ENCODE peak calls at places on chromosomes 3 and 15, in five cellular contexts. J is foreskin fibroblast, H is AG09309, A is tibial artery, O is B cell. C is an unnamed sample.

GRCh38 chr3:100103558-100104441 is 10.5 kb downstream of the FILIP1L start:
- DNase-seq in J (peak; percentile 69), H (no peak), A (no peak), O (no peak), C (no peak)

GRCh38 chr3:183591881-183592521 is 36.5 kb upstream of the KLHL6 start:
- DNase-seq in J (no peak), H (no peak), A (no peak), O (peak; percentile 47), C (no peak)

GRCh38 chr3:101170047-101170771 is 150.2 kb downstream of the IMPG2 start:
- DNase-seq in J (no peak), H (no peak), A (no peak), O (no peak), C (no peak)

GRCh38 chr3:69671082-69671952 is 67.9 kb upstream of the MITF start:
- DNase-seq in J (peak; percentile 28), H (no peak), A (no peak), O (no peak), C (no peak)

GRCh38 chr15:89362203-89363101 is 27.8 kb upstream of the POLG start:
- DNase-seq in J (no peak), H (no peak), A (no peak), O (peak; percentile 51), C (no peak)

GRCh38 chr3:20890124-20890523 is 704.1 kb upstream of the SGO1 start:
- DNase-seq in J (no peak), H (no peak), A (no peak), O (no peak), C (no peak)

GRCh38 chr3:105806361-105806760 is 62.5 kb downstream of the CBLB start:
- DNase-seq in J (peak; percentile 54), H (no peak), A (no peak), O (no peak), C (no peak)

GRCh38 chr3:151315846-151316245 is 774 bp downstream of the GPR87 start:
- DNase-seq in J (no peak), H (no peak), A (no peak), O (no peak), C (no peak)

GRCh38 chr3:150588027-150588830 is 14.9 kb upstream of the SELENOT start:
- DNase-seq in J (no peak), H (no peak), A (no peak), O (no peak), C (no peak)

GRCh38 chr3:188947983-188948657 is 223.7 kb upstream of the TPRG1 start:
- DNase-seq in J (peak; percentile 98), H (peak; percentile 61), A (peak; percentile 98), O (no peak), C (no peak)

GRCh38 chr15:88648357-88649214 is 9.8 kb downstream of the ISG20 start:
- DNase-seq in J (no peak), H (no peak), A (no peak), O (peak; percentile 17), C (no peak)

GRCh38 chr3:149688122-149688757 is 30.4 kb upstream of the WWTR1 start:
- DNase-seq in J (no peak), H (no peak), A (no peak), O (no peak), C (no peak)

GRCh38 chr15:85800460-85801123 is 5.9 kb upstream of the KLHL25 start:
- DNase-seq in J (peak; percentile 53), H (peak; percentile 11), A (no peak), O (no peak), C (no peak)

GRCh38 chr15:57245130-57245529 is 131.2 kb upstream of the CGNL1 start:
- DNase-seq in J (peak; percentile 20), H (no peak), A (no peak), O (no peak), C (no peak)

GRCh38 chr15:100973351-100974034 is 54.3 kb downstream of the LRRK1 start:
- DNase-seq in J (no peak), H (no peak), A (no peak), O (peak; percentile 67), C (no peak)

GRCh38 chr3:149375164-149375823 is 2.2 kb downstream of the TM4SF1 start:
- DNase-seq in J (no peak), H (no peak), A (no peak), O (no peak), C (no peak)

GRCh38 chr15:74191798-74192197 is 10.8 kb downstream of the STRA6 start:
- DNase-seq in J (no peak), H (no peak), A (no peak), O (no peak), C (no peak)

GRCh38 chr15:34512628-34513027 is 70.8 kb downstream of the GOLGA8B start:
- DNase-seq in J (no peak), H (no peak), A (no peak), O (no peak), C (no peak)

GRCh38 chr15:66580643-66581042 is 14.8 kb upstream of the LCTL start:
- DNase-seq in J (peak; percentile 25), H (no peak), A (peak; percentile 79), O (no peak), C (no peak)

GRCh38 chr3:138079901-138080300 is 35.5 kb downstream of the DZIP1L start:
- DNase-seq in J (no peak), H (no peak), A (no peak), O (no peak), C (no peak)

GRCh38 chr3:86554346-86554745 is 436.6 kb downstream of the VGLL3 start:
- DNase-seq in J (no peak), H (no peak), A (no peak), O (no peak), C (no peak)

GRCh38 chr3:172692751-172693310 is 18.0 kb downstream of the NCEH1 start:
- DNase-seq in J (no peak), H (no peak), A (no peak), O (no peak), C (no peak)

GRCh38 chr3:112376996-112377395 is 44.0 kb downstream of the CD200 start:
- DNase-seq in J (peak; percentile 67), H (peak; percentile 34), A (no peak), O (no peak), C (no peak)

GRCh38 chr3:149621218-149622005 is 36.4 kb downstream of the WWTR1 start:
- DNase-seq in J (peak; percentile 78), H (peak; percentile 80), A (no peak), O (no peak), C (no peak)

GRCh38 chr15:62697636-62698035 is 344.9 kb upstream of the TPM1 start:
- DNase-seq in J (no peak), H (no peak), A (no peak), O (no peak), C (no peak)

GRCh38 chr15:23497710-23498111 is 50.7 kb upstream of the GOLGA6L2 start:
- DNase-seq in J (no peak), H (no peak), A (no peak), O (no peak), C (no peak)

GRCh38 chr15:101538177-101538576 is 48.7 kb upstream of the PCSK6 start:
- DNase-seq in J (no peak), H (no peak), A (no peak), O (no peak), C (no peak)

GRCh38 chr3:48617559-48617958 is 4.0 kb downstream of the TMEM89 start:
- DNase-seq in J (no peak), H (no peak), A (no peak), O (no peak), C (no peak)

GRCh38 chr3:47380026-47380600 is 708 bp upstream of the PTPN23 start:
- DNase-seq in J (no peak), H (no peak), A (no peak), O (peak; percentile 85), C (no peak)
- TF ChIP-seq CTCF in J (no peak), H (no peak), A (no peak), O (no peak), C (no peak)

GRCh38 chr15:19987389-19988048 is 554.1 kb downstream of the GOLGA6L6 start:
- DNase-seq in J (no peak), H (no peak), A (no peak), O (no peak), C (no peak)
- TF ChIP-seq CTCF in J (no peak), H (no peak), A (no peak), O (no peak), C (no peak)

DNA sequence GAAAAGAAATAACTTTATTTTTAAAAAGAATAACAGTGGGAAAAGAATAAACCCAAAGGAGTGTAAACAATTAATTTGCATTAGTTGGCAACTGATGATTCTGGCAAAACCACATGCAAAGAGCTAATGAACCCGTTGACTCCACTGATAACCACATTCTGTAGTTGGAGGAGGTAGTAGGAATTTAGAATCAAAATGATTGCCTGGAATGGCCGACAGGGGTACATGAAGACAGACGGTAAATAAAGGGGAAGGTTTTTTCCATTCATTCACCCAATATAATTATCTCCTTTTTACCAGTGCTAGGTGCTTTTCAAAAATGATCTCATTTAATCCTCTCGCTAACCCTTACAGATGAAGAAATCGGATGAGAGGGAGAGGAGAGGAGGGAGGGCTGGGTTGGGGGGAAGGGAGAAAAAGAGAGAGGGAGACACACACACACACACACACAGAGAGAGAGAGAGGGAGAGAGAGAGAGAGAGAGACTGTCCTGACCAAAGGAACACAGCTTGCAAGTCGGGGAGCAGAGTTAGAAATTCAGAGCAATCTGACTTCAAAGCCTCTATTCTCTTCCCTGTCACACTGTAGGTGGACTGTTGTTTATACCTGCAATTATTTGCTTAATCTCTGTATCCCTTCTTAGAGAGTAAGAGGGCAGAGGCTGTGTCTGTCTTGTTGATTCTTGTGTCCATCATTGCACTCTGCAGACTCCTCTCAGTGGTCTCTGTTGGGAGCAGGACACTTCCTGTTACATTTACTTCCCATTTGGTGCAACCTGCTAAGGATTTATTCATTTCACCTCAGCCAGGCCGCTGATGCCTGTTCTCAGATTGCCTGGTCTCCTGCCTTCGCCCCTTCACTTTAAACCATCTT is 18.7 kb upstream of the PAQR9 start:
- DNase-seq in J (no peak), H (no peak), A (no peak), O (no peak), C (no peak)
- TF ChIP-seq CTCF in J (no peak), H (no peak), A (no peak), O (no peak), C (no peak)

DNA sequence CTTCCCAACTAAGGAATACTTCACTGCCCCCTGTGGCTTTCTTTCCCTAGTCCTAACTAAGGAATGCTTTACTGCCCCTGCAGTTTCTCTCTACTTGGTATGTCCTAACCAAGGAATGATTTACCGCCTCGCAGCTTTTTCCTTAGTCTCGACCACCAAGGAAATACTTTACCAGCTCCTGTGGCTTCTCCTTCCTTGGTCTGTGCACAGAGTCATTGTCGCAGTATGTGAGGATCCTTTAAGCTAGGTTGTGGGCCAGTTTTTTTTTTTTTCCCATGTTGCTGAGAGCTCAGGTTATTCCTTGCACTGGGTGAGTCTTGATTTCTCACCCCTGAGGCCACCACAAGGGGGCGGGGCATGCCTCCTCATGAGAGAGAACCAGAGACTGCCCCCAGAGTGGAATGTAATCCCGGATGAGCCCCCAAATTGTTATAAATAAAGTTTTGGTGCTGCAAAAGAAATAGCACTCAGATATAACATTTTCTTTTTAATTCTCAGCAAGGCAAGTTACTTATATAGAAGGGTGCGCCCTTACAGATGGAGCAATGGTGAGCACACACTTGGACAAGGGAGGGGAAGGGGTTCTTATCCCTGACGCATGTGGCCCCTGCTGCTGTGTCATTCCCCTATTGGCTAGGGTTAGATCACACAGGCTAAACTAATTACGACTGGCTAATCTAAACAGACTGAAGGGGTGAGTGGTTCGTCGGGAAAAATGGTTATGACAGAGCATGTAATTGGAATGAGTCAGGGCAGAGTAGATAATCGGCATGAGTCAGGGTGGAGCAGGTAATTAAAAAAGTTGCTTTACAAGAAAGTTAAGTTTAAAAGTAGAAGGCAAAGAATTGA is 27.0 kb downstream of the NDUFB4 start:
- DNase-seq in J (peak; percentile 32), H (peak; percentile 48), A (no peak), O (no peak), C (no peak)
- TF ChIP-seq CTCF in J (peak; percentile 11), H (no peak), A (no peak), O (no peak), C (peak; percentile 12)

GRCh38 chr15:28935316-28935715 is 49.5 kb downstream of the APBA2 start:
- DNase-seq in J (no peak), H (no peak), A (no peak), O (no peak), C (no peak)
- TF ChIP-seq CTCF in J (no peak), H (no peak), A (no peak), O (no peak), C (no peak)